ENCODE peak calls at places on chromosomes 5 and 9, in four cellular contexts. T is GM12878, D is HepG2, C is H1. P is an unnamed sample.

GRCh38 chr9:70600479-70600878 is 186.0 kb upstream of the KLF9 start:
- DNase-seq in T (no peak), D (no peak), C (no peak), P (peak; percentile 15)

GRCh38 chr5:151696470-151697061 is 9.9 kb upstream of the SPARC start:
- DNase-seq in T (no peak), D (no peak), C (peak; percentile 60), P (no peak)

GRCh38 chr5:87347841-87348240 is 64.9 kb downstream of the CCNH start:
- DNase-seq in T (no peak), D (no peak), C (no peak), P (no peak)

GRCh38 chr9:137673871-137674270 is 55.1 kb downstream of the EHMT1 start:
- DNase-seq in T (no peak), D (no peak), C (no peak), P (no peak)

GRCh38 chr5:147310059-147310704 is 75.4 kb downstream of the STK32A start:
- DNase-seq in T (no peak), D (no peak), C (no peak), P (no peak)

GRCh38 chr5:136686192-136686872 is 321.0 kb upstream of the TRPC7 start:
- DNase-seq in T (no peak), D (peak; percentile 10), C (peak; percentile 49), P (peak; percentile 9)

GRCh38 chr5:92969781-92970237 is 611.2 kb downstream of the NR2F1-AS1 start:
- DNase-seq in T (no peak), D (peak; percentile 98), C (no peak), P (no peak)

GRCh38 chr5:1732955-1733354 is 66.7 kb downstream of the MRPL36 start:
- DNase-seq in T (no peak), D (no peak), C (no peak), P (no peak)

GRCh38 chr9:127847155-127847463 is 7.3 kb downstream of the ENG start:
- DNase-seq in T (no peak), D (no peak), C (no peak), P (no peak)

GRCh38 chr5:14712666-14713065 is 48.1 kb downstream of the OTULIN start:
- DNase-seq in T (no peak), D (no peak), C (no peak), P (no peak)

GRCh38 chr5:14714706-14715105 is 50.2 kb downstream of the OTULIN start:
- DNase-seq in T (no peak), D (no peak), C (no peak), P (no peak)

GRCh38 chr5:14713476-14714384 is 49.2 kb downstream of the OTULIN start:
- DNase-seq in T (no peak), D (no peak), C (no peak), P (no peak)

GRCh38 chr5:14716755-14717752 is 52.5 kb downstream of the OTULIN start:
- DNase-seq in T (no peak), D (no peak), C (no peak), P (no peak)

GRCh38 chr5:14715481-14715880 is 51.0 kb downstream of the OTULIN start:
- DNase-seq in T (no peak), D (no peak), C (no peak), P (no peak)
- TF ChIP-seq SUZ12 in T (no peak), D (no peak), C (no peak), P (no peak)

DNA sequence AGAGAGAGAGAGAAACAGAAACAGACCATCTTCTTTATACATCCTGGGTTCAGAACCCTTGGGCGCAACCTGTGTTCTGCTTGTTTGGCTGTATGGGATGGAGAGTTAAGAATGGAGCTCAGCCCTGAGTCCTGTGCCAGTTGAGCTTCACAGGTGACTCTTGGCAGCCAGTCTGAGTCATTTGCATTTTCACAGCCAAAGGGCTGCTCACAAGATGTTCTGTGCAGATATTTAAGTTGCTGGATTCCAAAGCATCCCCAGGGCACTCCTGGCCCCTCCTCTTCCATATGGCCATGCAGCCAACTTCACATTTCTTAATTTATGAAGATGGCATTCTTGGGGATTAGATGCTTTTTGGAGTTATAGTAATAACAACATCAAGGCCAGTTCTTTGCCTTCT is 143.6 kb downstream of the CARTPT start:
- DNase-seq in T (no peak), D (no peak), C (no peak), P (no peak)
- TF ChIP-seq ZNF274 in T (no peak), D (no peak), C (no peak), P (no peak)

GRCh38 chr9:94643176-94643575 is 3.9 kb upstream of the FBP1 start:
- DNase-seq in T (no peak), D (no peak), C (no peak), P (no peak)

GRCh38 chr9:94638335-94639044 is 828 bp downstream of the FBP1 start:
- DNase-seq in T (no peak), D (no peak), C (no peak), P (no peak)

GRCh38 chr9:94642526-94642925 is 3.2 kb upstream of the FBP1 start:
- DNase-seq in T (no peak), D (no peak), C (no peak), P (no peak)

GRCh38 chr9:94639996-94640376 is 668 bp upstream of the FBP1 start:
- DNase-seq in T (no peak), D (no peak), C (peak; percentile 66), P (peak; percentile 51)

GRCh38 chr9:94639045-94639995 is at the start of gene FBP1:
- DNase-seq in T (no peak), D (no peak), C (peak; percentile 74), P (no peak)
- TF ChIP-seq SUZ12 in T (no peak), D (no peak), C (peak; percentile 83), P (no peak)

DNA sequence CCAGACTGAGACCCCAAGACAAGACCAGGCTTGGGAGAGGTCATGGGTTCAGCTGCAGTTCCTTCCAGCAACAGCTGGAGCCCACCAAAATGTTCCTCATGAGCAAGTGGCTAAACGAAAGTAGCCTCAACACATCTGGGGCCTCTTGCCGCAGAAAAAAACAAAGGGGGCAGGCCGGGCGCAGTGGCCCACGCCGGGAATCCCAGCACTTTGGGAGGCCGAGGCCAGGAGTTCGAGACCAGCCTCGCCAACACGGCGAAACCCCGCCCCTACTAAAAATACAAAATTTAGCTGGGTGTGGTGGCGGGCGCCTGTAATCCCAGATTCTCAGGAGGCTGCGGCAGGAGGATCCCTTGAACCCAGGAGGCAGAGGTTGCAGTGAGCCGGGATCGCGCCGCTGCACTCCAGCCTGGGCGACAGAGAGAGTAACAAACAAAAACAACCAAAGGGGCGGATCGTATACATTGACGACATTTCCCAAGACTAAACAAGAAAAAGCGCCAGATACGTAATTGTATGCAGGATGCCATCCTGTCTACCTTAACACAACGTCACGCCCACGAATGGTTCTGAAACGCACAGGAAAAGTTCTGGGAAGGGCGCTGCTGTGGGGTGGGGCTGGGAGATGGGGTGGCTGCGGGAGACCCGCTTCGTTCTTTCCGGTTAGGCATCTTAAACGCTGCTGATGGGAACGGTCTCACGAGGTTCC is 1.7 kb downstream of the INPP5E start:
- DNase-seq in T (no peak), D (no peak), C (no peak), P (no peak)
- TF ChIP-seq ZNF274 in T (no peak), D (no peak), C (no peak), P (no peak)